ENCODE peak calls at places on chromosomes 13 and 19, in eight cellular contexts. C is cardiac fibroblast, G is OCI-LY7, Z is neural crest cell, I is left ventricle myocardium inferior, A is foreskin fibroblast, R is adrenal gland, O is kidney. V is an unnamed sample.

GRCh38 chr19:38445362-38445761 is 11.9 kb downstream of the RYR1 start:
- DNase-seq in C (no peak), G (no peak), Z (no peak), I (no peak), A (no peak), R (no peak), O (no peak), V (no peak)

GRCh38 chr19:12676384-12676792 is 5.3 kb downstream of the DHPS start:
- DNase-seq in C (peak; percentile 82), G (peak; percentile 83), Z (peak; percentile 98), I (peak; percentile 78), A (peak; percentile 87), R (peak; percentile 84), O (peak; percentile 91), V (no peak)

GRCh38 chr19:57615346-57615745 is 1.3 kb downstream of the ZNF134 start:
- DNase-seq in C (no peak), G (peak; percentile 24), Z (no peak), I (no peak), A (no peak), R (no peak), O (no peak), V (no peak)

GRCh38 chr13:109977212-109977968 is 191.0 kb upstream of the IRS2 start:
- DNase-seq in C (no peak), G (no peak), Z (no peak), I (no peak), A (no peak), R (no peak), O (no peak), V (no peak)

GRCh38 chr13:92126399-92126798 is 728.0 kb downstream of the GPC5 start:
- DNase-seq in C (no peak), G (no peak), Z (no peak), I (no peak), A (no peak), R (no peak), O (no peak), V (no peak)

GRCh38 chr13:51559916-51560315 is 24.3 kb upstream of the WDFY2 start:
- DNase-seq in C (no peak), G (no peak), Z (no peak), I (no peak), A (no peak), R (no peak), O (no peak), V (no peak)

GRCh38 chr13:76164290-76164689 is 528.2 kb downstream of the LMO7 start:
- DNase-seq in C (no peak), G (no peak), Z (no peak), I (no peak), A (peak; percentile 33), R (no peak), O (no peak), V (no peak)

GRCh38 chr13:91572439-91572838 is 174.0 kb downstream of the GPC5 start:
- DNase-seq in C (no peak), G (no peak), Z (no peak), I (no peak), A (no peak), R (no peak), O (no peak), V (no peak)

GRCh38 chr13:91482427-91482826 is 84.0 kb downstream of the GPC5 start:
- DNase-seq in C (no peak), G (no peak), Z (no peak), I (no peak), A (no peak), R (no peak), O (no peak), V (no peak)

GRCh38 chr13:39682788-39683187 is 27.3 kb downstream of the COG6 start:
- DNase-seq in C (no peak), G (peak; percentile 12), Z (no peak), I (no peak), A (no peak), R (no peak), O (no peak), V (no peak)

GRCh38 chr13:39688278-39688677 is 32.8 kb downstream of the COG6 start:
- DNase-seq in C (no peak), G (no peak), Z (no peak), I (no peak), A (no peak), R (no peak), O (no peak), V (no peak)

GRCh38 chr13:39682310-39682709 is 26.8 kb downstream of the COG6 start:
- DNase-seq in C (no peak), G (no peak), Z (no peak), I (no peak), A (no peak), R (no peak), O (no peak), V (no peak)

GRCh38 chr13:39685652-39686051 is 30.2 kb downstream of the COG6 start:
- DNase-seq in C (no peak), G (no peak), Z (no peak), I (no peak), A (no peak), R (no peak), O (no peak), V (no peak)

GRCh38 chr13:39684531-39685137 is 29.2 kb downstream of the COG6 start:
- DNase-seq in C (peak; percentile 70), G (peak; percentile 81), Z (no peak), I (no peak), A (peak; percentile 49), R (no peak), O (no peak), V (no peak)
- TF ChIP-seq CTCF in C (no peak), G (peak; percentile 80), Z (peak; percentile 71), I (peak; percentile 56), A (no peak), R (peak; percentile 52), O (no peak), V (peak; percentile 4)

GRCh38 chr19:43503501-43504425 is 783 bp downstream of the PHLDB3 start:
- DNase-seq in C (peak; percentile 91), G (peak; percentile 97), Z (peak; percentile 96), I (peak; percentile 98), A (peak; percentile 97), R (peak; percentile 96), O (peak; percentile 99), V (peak; percentile 75)
- TF ChIP-seq CTCF in C (no peak), G (peak; percentile 72), Z (no peak), I (no peak), A (no peak), R (peak; percentile 8), O (no peak), V (peak; percentile 5)

GRCh38 chr13:62544928-62545327 is 1129.3 kb upstream of the PCDH20 start:
- DNase-seq in C (no peak), G (no peak), Z (no peak), I (no peak), A (no peak), R (no peak), O (no peak), V (no peak)
- TF ChIP-seq CTCF in C (no peak), G (peak; percentile 58), Z (no peak), I (no peak), A (no peak), R (no peak), O (no peak), V (no peak)

GRCh38 chr19:13847900-13848677 is 28.8 kb upstream of the NANOS3 start:
- DNase-seq in C (no peak), G (no peak), Z (no peak), I (no peak), A (no peak), R (no peak), O (no peak), V (no peak)
- TF ChIP-seq CTCF in C (no peak), G (no peak), Z (peak; percentile 3), I (no peak), A (no peak), R (no peak), O (no peak), V (no peak)

V was measured in AG09319.